ENCODE peak calls at places on chromosome 19, in four cellular contexts. Q, L, F and G are unnamed samples.

GRCh38 chr19:9178901-9179300 is at the start of gene OR7D2:
- DNase-seq in Q (no peak), L (no peak), F (no peak), G (no peak)

GRCh38 chr19:54918499-54918898 is 12.6 kb downstream of the NCR1 start:
- DNase-seq in Q (no peak), L (no peak), F (no peak), G (no peak)

GRCh38 chr19:52992109-52993004 is 21.4 kb upstream of the ERVV-1 start:
- DNase-seq in Q (no peak), L (peak), F (peak), G (no peak)

GRCh38 chr19:33674575-33675367 is 53.0 kb downstream of the CHST8 start:
- DNase-seq in Q (no peak), L (no peak), F (peak), G (no peak)

GRCh38 chr19:7864719-7865074 is 9.5 kb downstream of the PRR36 start:
- DNase-seq in Q (no peak), L (no peak), F (no peak), G (no peak)

GRCh38 chr19:31346184-31346583 is 3.1 kb downstream of the TSHZ3 start:
- DNase-seq in Q (no peak), L (no peak), F (no peak), G (no peak)

GRCh38 chr19:19865750-19866598 is at the start of gene ZNF253:
- DNase-seq in Q (peak), L (peak), F (peak), G (peak)

GRCh38 chr19:40801449-40802299 is 2.7 kb downstream of the EGLN2 start:
- DNase-seq in Q (no peak), L (no peak), F (no peak), G (no peak)

GRCh38 chr19:32313866-32314265 is 31.5 kb upstream of the ZNF507 start:
- DNase-seq in Q (no peak), L (no peak), F (no peak), G (no peak)

GRCh38 chr19:17847538-17848366 is at the start of gene JAK3:
- DNase-seq in Q (no peak), L (no peak), F (no peak), G (no peak)

GRCh38 chr19:37698216-37698615 is 21.3 kb downstream of the ZNF607 start:
- DNase-seq in Q (no peak), L (no peak), F (no peak), G (no peak)

GRCh38 chr19:24033308-24033961 is 53.6 kb upstream of the ZNF254 start:
- DNase-seq in Q (peak), L (peak), F (peak), G (peak)

GRCh38 chr19:48868196-48868886 is at the start of gene PLEKHA4:
- DNase-seq in Q (no peak), L (peak), F (peak), G (no peak)
- H3K4me3 ChIP-seq in Q (no peak), L (peak), F (peak), G (no peak)

DNA sequence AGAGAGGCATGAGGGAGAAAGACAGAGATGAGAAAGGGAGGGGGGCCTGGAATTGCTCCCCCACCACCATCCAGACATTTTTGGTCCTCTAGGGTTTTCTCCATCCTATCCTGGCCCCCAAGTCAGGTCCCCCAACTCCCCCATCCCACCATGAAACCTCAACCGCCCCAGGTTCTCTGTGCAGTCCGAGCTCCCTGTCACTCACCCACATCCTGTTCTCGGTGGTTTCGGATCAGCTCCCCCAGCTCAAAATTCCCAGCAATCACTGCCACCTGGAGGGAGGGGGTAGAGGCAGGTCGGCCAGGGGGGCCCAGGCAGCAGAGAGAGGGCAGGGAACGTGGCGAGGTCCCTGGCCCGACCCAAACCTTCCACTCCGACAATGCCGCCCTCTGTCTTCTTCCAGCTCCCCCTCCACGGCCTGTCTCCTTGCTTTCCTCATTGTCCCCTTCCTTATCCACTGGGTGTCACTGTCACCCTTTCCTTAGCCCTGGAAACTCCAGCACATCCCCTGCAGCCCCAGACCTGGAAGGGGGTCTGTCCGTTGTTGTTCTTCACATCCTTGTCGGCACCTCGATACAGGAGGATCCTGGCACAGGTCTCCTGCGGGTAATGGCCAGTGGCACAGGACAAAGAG is 15.6 kb downstream of the SHANK1 start:
- DNase-seq in Q (peak), L (no peak), F (no peak), G (no peak)
- TF ChIP-seq CTCF in Q (no peak), L (no peak), F (no peak), G (peak)

DNA sequence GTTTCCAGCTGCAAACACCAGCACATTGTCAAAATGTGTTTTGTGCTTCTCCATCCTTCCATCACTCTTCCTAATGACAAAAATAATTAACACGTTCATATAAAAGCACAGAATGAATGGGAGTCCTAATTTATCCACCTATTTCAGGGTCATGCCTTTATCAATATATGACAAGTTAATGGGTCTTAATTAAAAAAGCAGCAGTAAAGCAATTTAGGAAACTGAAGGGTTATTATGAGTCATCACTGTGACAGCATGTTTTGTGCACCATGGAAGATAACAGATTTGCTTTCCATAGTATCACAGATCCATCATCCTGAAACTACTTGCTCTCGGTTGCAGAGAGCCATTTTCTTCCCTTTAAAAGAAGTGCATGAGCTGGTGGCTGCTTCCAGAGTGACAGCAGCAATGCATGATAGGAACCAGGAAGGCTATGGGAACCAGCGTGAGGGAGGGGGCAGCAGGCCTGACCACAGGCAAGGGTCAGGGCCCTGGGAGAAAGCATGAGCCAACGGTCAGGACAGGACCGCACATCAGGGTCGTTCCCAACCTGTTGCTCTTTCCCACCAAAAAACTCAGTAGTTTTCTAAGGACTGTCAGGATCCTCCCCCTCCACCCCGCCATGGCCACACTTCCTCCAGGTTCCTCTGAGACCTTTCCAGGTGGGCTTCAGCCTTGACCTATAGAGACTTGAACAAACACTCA is 784.2 kb downstream of the UQCRFS1 start:
- DNase-seq in Q (no peak), L (no peak), F (no peak), G (no peak)
- H3K4me3 ChIP-seq in Q (no peak), L (no peak), F (no peak), G (no peak)

GRCh38 chr19:28847468-28847867 is 365.5 kb downstream of the UQCRFS1 start:
- DNase-seq in Q (peak), L (no peak), F (no peak), G (no peak)

GRCh38 chr19:28846094-28846812 is 366.7 kb downstream of the UQCRFS1 start:
- DNase-seq in Q (no peak), L (no peak), F (no peak), G (no peak)

GRCh38 chr19:28841531-28841930 is 371.4 kb downstream of the UQCRFS1 start:
- DNase-seq in Q (no peak), L (no peak), F (no peak), G (no peak)

GRCh38 chr19:28840891-28841290 is 372.1 kb downstream of the UQCRFS1 start:
- DNase-seq in Q (no peak), L (no peak), F (no peak), G (no peak)

DNA sequence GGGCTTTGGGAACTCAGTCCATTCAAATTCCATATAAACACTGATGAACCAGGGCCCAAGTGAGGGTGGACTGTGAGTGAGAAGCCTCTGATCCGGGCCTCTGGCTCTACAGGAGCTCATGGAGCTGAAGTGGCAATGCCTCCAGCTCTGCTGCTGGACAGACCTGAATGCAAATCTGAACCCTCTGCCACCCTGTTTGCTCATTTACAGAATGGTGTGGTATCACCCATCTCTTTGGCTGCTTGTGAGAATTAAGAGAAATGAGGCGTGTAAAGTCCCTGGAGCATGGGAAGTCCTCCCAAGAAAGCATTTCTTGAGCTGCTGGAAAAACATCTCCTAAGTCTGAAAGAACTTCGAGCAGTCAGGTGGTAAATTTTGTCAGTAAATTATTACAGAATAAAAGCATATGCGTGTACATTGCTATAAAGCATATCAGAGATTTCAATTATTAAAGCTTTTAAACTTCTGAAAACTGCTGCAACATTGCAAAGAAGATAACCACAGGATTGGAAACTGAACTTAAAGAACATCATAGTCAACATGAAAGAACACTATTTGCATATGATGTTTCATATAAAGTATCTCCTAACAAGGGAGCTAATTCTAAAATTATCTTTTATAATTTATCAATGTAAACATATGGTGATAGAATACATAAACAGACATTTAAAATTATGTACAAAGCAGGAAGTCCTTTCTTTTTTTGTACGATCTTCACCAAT is 369.0 kb downstream of the UQCRFS1 start:
- DNase-seq in Q (no peak), L (no peak), F (no peak), G (no peak)
- TF ChIP-seq CTCF in Q (no peak), L (no peak), F (no peak), G (no peak)

GRCh38 chr19:48169585-48169973 is 565 bp downstream of the LIG1 start:
- DNase-seq in Q (peak), L (peak), F (peak), G (peak)

GRCh38 chr19:48171584-48172170 is 1.2 kb downstream of the ZSWIM9 start:
- DNase-seq in Q (no peak), L (no peak), F (no peak), G (no peak)

GRCh38 chr19:48169974-48170803 is at the start of the genes LIG1 and ZSWIM9:
- DNase-seq in Q (peak), L (peak), F (peak), G (peak)

GRCh38 chr19:48170817-48171347 is 402 bp downstream of the ZSWIM9 start:
- DNase-seq in Q (no peak), L (no peak), F (no peak), G (no peak)

GRCh38 chr19:48168689-48169088 is 1.5 kb downstream of the LIG1 start:
- DNase-seq in Q (no peak), L (no peak), F (no peak), G (no peak)
- H3K4me3 ChIP-seq in Q (peak), L (no peak), F (no peak), G (peak)

GRCh38 chr19:51810228-51810627 is 15.3 kb downstream of the FPR3 start:
- DNase-seq in Q (peak), L (no peak), F (no peak), G (no peak)
- TF ChIP-seq CTCF in Q (no peak), L (no peak), F (peak), G (no peak)

DNA sequence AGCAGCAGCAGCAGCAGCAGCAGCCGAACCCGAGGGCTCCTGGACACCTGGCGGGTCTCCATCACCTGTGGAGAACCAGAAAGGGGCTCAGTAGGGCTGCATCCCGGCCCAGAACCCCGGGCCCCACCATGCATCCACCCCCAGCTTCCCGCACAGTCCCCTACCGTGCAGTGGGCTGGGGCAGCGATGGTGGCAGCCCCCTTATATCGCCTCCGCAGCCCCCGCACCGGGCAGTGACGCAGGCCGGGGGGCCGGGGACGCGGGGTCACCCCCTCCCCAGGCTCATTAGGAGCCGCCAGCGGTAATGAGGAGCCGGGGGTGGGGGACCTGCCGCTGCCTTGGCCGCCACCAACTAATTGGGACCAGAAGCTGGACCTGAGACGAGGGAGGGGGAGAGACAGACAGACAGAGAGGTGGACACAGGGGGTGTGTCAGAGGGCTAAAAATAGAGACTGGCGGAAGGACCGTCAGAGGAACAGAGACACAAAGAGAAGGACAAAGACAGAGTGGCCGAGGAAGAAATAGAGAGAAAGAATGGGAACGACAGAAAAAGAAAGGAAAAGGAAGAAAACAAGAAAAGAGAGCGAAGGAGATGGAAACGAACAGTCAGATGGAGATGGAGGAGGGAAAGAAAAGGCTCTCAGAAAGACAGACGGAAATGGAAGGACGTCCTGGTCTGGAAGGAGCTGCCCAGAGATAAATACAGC is at the start of gene PTH2:
- DNase-seq in Q (no peak), L (no peak), F (no peak), G (no peak)
- H3K4me3 ChIP-seq in Q (no peak), L (no peak), F (peak), G (no peak)

GRCh38 chr19:1512671-1513491 is at the start of gene ADAMTSL5:
- DNase-seq in Q (peak), L (peak), F (no peak), G (peak)
- TF ChIP-seq CTCF in Q (no peak), L (peak), F (no peak), G (no peak)

GRCh38 chr19:4097501-4097900 is 26.4 kb downstream of the MAP2K2 start:
- DNase-seq in Q (no peak), L (peak), F (no peak), G (no peak)

GRCh38 chr19:4094761-4095487 is 28.2 kb upstream of the ZBTB7A start:
- DNase-seq in Q (no peak), L (no peak), F (no peak), G (no peak)

GRCh38 chr19:4095488-4095844 is 28.5 kb downstream of the MAP2K2 start:
- DNase-seq in Q (no peak), L (no peak), F (no peak), G (no peak)

GRCh38 chr19:4094291-4094690 is 27.6 kb upstream of the ZBTB7A start:
- DNase-seq in Q (no peak), L (no peak), F (no peak), G (no peak)

GRCh38 chr19:4096049-4096892 is 27.7 kb downstream of the MAP2K2 start:
- DNase-seq in Q (no peak), L (no peak), F (no peak), G (no peak)
- H3K4me3 ChIP-seq in Q (no peak), L (no peak), F (no peak), G (no peak)

GRCh38 chr19:14528419-14529253 is 758 bp upstream of the TECR start:
- DNase-seq in Q (no peak), L (peak), F (no peak), G (no peak)

GRCh38 chr19:14530005-14530348 is 583 bp downstream of the TECR start:
- DNase-seq in Q (peak), L (no peak), F (peak), G (no peak)

GRCh38 chr19:14526423-14526822 is 3.0 kb upstream of the TECR start:
- DNase-seq in Q (no peak), L (no peak), F (no peak), G (no peak)

GRCh38 chr19:14530505-14530904 is 1.1 kb downstream of the TECR start:
- DNase-seq in Q (no peak), L (no peak), F (no peak), G (no peak)

DNA sequence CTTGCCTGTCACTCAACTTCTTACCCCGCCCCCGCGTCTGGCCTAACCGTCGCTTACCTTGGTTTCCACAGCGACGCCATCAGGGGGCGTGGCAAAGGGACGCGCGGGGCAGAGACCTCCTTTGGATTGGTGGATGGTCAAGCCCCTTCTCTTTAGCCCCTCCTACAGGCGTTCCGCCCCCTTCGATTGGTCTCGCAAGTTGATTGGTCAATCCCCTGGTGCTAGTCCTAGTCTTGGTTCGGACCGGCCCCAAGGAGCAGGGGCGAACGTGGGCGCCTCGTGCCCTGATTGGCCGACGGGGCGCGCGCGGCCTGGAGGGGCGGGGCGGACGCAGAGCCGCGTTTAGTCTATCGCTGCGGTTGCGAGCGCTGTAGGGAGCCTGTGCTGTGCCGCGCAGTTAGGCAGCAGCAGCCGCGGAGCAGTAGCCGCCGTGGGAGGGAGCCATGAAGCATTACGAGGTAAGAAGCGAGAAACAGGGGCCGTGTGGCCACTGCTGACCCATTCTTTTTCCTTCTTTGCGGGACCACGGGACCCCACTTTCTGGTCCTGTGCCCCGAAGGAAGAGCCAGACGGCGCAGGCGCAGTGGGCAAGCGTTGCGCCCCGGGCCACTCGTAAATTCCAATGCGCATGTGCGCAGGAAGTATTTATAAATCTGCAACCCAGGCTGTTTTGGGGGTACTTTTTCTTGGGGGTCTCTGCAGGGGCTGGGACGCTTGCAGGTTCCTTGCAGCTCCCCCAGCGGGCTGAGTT is at the start of gene TECR:
- DNase-seq in Q (peak), L (peak), F (peak), G (peak)
- TF ChIP-seq CTCF in Q (no peak), L (peak), F (no peak), G (no peak)